ENCODE peak calls at places on chromosomes 7 and 10, in ten cellular contexts. X, C, A, J, S, R, I, T, N and L are unnamed samples.

GRCh38 chr10:103614511-103615158 is 121.1 kb downstream of the NEURL1 start:
- DNase-seq in X (peak), C (no peak), A (no peak), J (no peak), S (no peak), R (peak), I (no peak), T (no peak), N (no peak), L (no peak)

GRCh38 chr7:1815051-1815481 is 145.0 kb downstream of the ELFN1 start:
- DNase-seq in X (peak), C (no peak), A (no peak), J (no peak), S (no peak), R (peak), I (no peak), T (no peak), N (no peak), L (no peak)

GRCh38 chr7:101081432-101081831 is 3.8 kb upstream of the TRIM56 start:
- DNase-seq in X (no peak), C (no peak), A (no peak), J (no peak), S (no peak), R (no peak), I (peak), T (no peak), N (no peak), L (no peak)

GRCh38 chr7:45980973-45981372 is 59.9 kb upstream of the IGFBP3 start:
- DNase-seq in X (no peak), C (no peak), A (no peak), J (no peak), S (no peak), R (no peak), I (no peak), T (no peak), N (no peak), L (no peak)

GRCh38 chr7:30800785-30801252 is 29.6 kb downstream of the MINDY4 start:
- DNase-seq in X (peak), C (peak), A (peak), J (peak), S (peak), R (peak), I (peak), T (peak), N (peak), L (peak)

GRCh38 chr7:2018786-2019692 is 213.7 kb downstream of the MAD1L1 start:
- DNase-seq in X (peak), C (no peak), A (no peak), J (peak), S (no peak), R (peak), I (peak), T (no peak), N (no peak), L (no peak)

GRCh38 chr7:64180989-64181388 is 26.0 kb upstream of the ZNF735 start:
- DNase-seq in X (peak), C (no peak), A (no peak), J (peak), S (no peak), R (peak), I (no peak), T (no peak), N (no peak), L (peak)

GRCh38 chr7:25216837-25217236 is 11.4 kb downstream of the NPVF start:
- DNase-seq in X (peak), C (no peak), A (peak), J (peak), S (peak), R (peak), I (peak), T (peak), N (no peak), L (peak)

GRCh38 chr10:78028438-78029293 is 649 bp downstream of the POLR3A start:
- DNase-seq in X (peak), C (peak), A (no peak), J (no peak), S (no peak), R (no peak), I (peak), T (peak), N (no peak), L (no peak)

GRCh38 chr7:159215053-159215452 is 70.4 kb upstream of the VIPR2 start:
- DNase-seq in X (no peak), C (no peak), A (no peak), J (no peak), S (no peak), R (no peak), I (no peak), T (no peak), N (peak), L (no peak)

GRCh38 chr10:124186956-124187355 is 93.6 kb upstream of the CHST15 start:
- DNase-seq in X (no peak), C (no peak), A (no peak), J (no peak), S (no peak), R (no peak), I (no peak), T (no peak), N (peak), L (no peak)

GRCh38 chr10:124183617-124184016 is 90.2 kb upstream of the CHST15 start:
- DNase-seq in X (no peak), C (no peak), A (no peak), J (no peak), S (no peak), R (no peak), I (no peak), T (no peak), N (no peak), L (no peak)

GRCh38 chr10:124185074-124185473 is 91.7 kb upstream of the CHST15 start:
- DNase-seq in X (no peak), C (no peak), A (no peak), J (no peak), S (no peak), R (no peak), I (no peak), T (no peak), N (peak), L (no peak)

GRCh38 chr10:124182088-124182541 is 88.7 kb upstream of the CHST15 start:
- DNase-seq in X (no peak), C (no peak), A (no peak), J (no peak), S (no peak), R (no peak), I (no peak), T (no peak), N (peak), L (no peak)

GRCh38 chr10:124184208-124184820 is 90.9 kb upstream of the CHST15 start:
- DNase-seq in X (no peak), C (no peak), A (no peak), J (no peak), S (no peak), R (no peak), I (no peak), T (no peak), N (peak), L (no peak)
- TF ChIP-seq MAX in X (no peak), C (no peak), A (no peak), J (no peak), S (no peak), R (no peak), I (no peak), T (no peak), N (no peak), L (no peak)

GRCh38 chr7:154252046-154252445 is 199.8 kb downstream of the DPP6 start:
- DNase-seq in X (no peak), C (no peak), A (no peak), J (no peak), S (no peak), R (peak), I (no peak), T (no peak), N (no peak), L (no peak)

GRCh38 chr7:154253810-154254209 is 201.6 kb downstream of the DPP6 start:
- DNase-seq in X (no peak), C (no peak), A (no peak), J (no peak), S (no peak), R (no peak), I (no peak), T (no peak), N (no peak), L (no peak)

GRCh38 chr7:154259396-154259795 is 207.2 kb downstream of the DPP6 start:
- DNase-seq in X (no peak), C (no peak), A (no peak), J (no peak), S (no peak), R (no peak), I (no peak), T (no peak), N (no peak), L (no peak)

DNA sequence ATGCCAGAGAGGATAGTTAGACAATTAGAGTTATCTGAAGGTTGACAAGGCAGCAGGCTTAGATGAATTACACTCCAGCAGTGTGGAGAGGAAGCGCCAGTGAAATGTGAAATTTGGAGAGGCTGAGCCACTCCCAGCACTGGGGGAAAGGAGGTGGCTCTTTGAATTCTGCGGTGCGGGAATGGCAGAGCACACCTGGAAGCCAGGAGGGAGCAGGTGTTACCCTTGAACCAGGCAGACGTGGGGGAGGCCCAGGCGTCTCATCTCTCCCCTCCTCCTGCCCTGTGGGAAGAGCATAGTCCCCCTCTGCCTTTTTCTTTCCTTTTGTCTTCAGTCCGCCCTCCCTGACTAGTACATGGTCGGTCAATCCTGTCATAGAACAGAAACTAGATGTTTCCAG is 203.1 kb downstream of the DPP6 start:
- DNase-seq in X (no peak), C (no peak), A (no peak), J (peak), S (no peak), R (no peak), I (no peak), T (no peak), N (no peak), L (no peak)
- TF ChIP-seq MAX in X (no peak), C (no peak), A (no peak), J (no peak), S (no peak), R (no peak), I (no peak), T (no peak), N (no peak), L (no peak)

GRCh38 chr10:60281792-60282353 is 107.8 kb downstream of the ANK3 start:
- DNase-seq in X (no peak), C (no peak), A (no peak), J (peak), S (no peak), R (no peak), I (peak), T (no peak), N (no peak), L (no peak)
- TF ChIP-seq MAX in X (no peak), C (no peak), A (no peak), J (no peak), S (no peak), R (no peak), I (no peak), T (no peak), N (no peak), L (no peak)

GRCh38 chr10:75904499-75905283 is 473.3 kb downstream of the LRMDA start:
- DNase-seq in X (no peak), C (no peak), A (no peak), J (peak), S (no peak), R (no peak), I (no peak), T (no peak), N (no peak), L (no peak)
- TF ChIP-seq MAX in X (no peak), C (no peak), A (no peak), J (no peak), S (no peak), R (no peak), I (no peak), T (no peak), N (no peak), L (no peak)

DNA sequence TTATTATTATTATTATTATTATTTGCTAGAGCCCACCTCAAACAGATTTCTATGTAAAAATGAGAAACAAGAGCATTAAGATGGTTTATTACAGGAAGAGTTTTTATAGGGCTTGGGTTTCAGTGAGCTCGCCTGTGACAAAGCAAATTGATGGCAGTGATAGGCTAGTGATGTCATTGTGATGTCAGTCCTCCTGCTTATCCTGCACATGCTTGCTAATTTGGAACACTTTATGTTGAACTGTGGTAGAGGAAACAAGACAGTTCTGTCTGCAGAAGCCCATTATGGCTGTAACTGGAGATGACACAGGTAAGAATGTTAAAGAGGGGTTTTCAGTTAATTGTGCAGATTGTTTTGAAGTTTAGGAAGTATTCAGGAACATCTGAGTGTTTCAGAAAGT is 68.3 kb downstream of the CREM start:
- DNase-seq in X (peak), C (no peak), A (no peak), J (peak), S (peak), R (peak), I (peak), T (no peak), N (no peak), L (peak)
- TF ChIP-seq MAX in X (no peak), C (no peak), A (no peak), J (no peak), S (no peak), R (no peak), I (no peak), T (no peak), N (no peak), L (no peak)

GRCh38 chr10:59991117-59991516 is 84.8 kb upstream of the CCDC6 start:
- DNase-seq in X (no peak), C (no peak), A (no peak), J (no peak), S (no peak), R (no peak), I (no peak), T (no peak), N (no peak), L (no peak)

GRCh38 chr10:59995862-59996261 is 89.5 kb upstream of the CCDC6 start:
- DNase-seq in X (no peak), C (no peak), A (no peak), J (no peak), S (no peak), R (no peak), I (no peak), T (no peak), N (no peak), L (no peak)

GRCh38 chr10:59993931-59994330 is 87.6 kb upstream of the CCDC6 start:
- DNase-seq in X (no peak), C (no peak), A (no peak), J (no peak), S (no peak), R (no peak), I (no peak), T (no peak), N (no peak), L (peak)

DNA sequence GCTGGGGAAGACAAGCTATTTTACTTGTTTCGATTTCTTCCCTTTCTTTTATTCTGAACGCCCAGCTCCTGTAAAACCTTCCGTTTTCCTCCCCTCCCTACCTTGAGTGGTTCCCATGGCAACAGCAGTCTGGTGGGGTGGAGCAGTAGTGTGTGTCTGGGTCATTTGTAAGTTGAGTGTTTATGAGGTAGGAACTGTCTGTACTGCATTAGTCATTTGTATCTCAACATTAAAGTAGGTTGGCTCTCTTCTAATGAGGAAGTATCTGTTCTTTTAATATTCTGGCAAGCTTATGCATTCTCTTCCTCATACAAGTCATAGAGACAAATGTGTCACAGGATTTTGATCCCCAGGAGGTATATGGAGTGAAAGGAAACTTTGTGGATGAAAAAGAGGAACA is 85.3 kb upstream of the CCDC6 start:
- DNase-seq in X (peak), C (peak), A (no peak), J (no peak), S (peak), R (no peak), I (peak), T (no peak), N (peak), L (peak)
- TF ChIP-seq MAX in X (no peak), C (no peak), A (no peak), J (no peak), S (no peak), R (no peak), I (no peak), T (no peak), N (no peak), L (no peak)

GRCh38 chr10:24519950-24520349 is 203.7 kb downstream of the ARHGAP21 start:
- DNase-seq in X (no peak), C (peak), A (no peak), J (no peak), S (no peak), R (no peak), I (no peak), T (no peak), N (peak), L (no peak)

GRCh38 chr10:24515481-24515880 is 208.2 kb downstream of the ARHGAP21 start:
- DNase-seq in X (no peak), C (no peak), A (no peak), J (no peak), S (no peak), R (no peak), I (no peak), T (no peak), N (no peak), L (no peak)

GRCh38 chr10:24518981-24519597 is 204.6 kb downstream of the ARHGAP21 start:
- DNase-seq in X (peak), C (peak), A (no peak), J (peak), S (peak), R (peak), I (peak), T (peak), N (peak), L (peak)

GRCh38 chr10:24513155-24513554 is 210.5 kb downstream of the ARHGAP21 start:
- DNase-seq in X (peak), C (peak), A (no peak), J (no peak), S (no peak), R (no peak), I (no peak), T (no peak), N (peak), L (no peak)

DNA sequence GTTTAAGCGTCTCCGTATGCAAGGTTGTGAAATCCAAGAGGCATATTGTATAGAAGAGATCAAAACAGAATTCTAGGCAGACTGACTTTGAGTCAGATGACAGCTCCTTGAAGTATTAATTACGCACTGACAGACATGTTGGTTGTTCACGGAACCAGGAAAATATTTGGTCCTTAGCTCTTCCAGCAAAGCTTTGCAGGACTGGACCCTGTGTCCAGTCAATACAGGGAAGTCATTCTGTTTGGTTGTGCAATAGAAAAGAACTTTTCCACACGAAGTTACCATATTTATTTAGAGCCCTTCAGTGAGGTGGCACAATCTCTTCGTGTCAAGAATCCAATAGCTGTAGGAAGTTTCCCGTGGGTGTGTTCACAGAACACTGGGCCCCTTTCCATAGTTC is 205.3 kb downstream of the ARHGAP21 start:
- DNase-seq in X (no peak), C (no peak), A (no peak), J (no peak), S (no peak), R (no peak), I (no peak), T (peak), N (no peak), L (no peak)
- TF ChIP-seq MAX in X (no peak), C (no peak), A (no peak), J (no peak), S (no peak), R (no peak), I (no peak), T (no peak), N (no peak), L (no peak)

DNA sequence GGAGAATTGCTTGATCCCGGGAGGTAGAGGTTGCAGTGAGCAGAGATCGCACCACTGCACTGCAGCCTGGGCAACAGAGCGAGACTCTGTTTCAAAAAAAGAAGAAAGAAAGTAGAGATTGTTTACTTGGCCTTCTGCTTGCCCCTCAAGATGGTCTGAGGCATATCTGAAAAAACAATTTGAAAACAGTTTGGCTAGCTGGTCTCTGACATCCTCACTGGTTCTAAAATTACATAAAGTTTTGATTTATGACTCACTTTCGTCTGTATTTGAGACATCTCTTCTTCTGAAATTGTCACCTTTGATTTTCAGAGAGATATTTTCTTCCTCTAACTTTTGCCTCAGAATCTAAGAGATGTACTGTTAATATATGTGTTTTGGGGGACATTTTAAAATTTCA is 49.6 kb upstream of the HELLS start:
- DNase-seq in X (no peak), C (no peak), A (peak), J (no peak), S (no peak), R (no peak), I (peak), T (no peak), N (no peak), L (no peak)
- TF ChIP-seq MAX in X (no peak), C (no peak), A (no peak), J (no peak), S (no peak), R (no peak), I (no peak), T (no peak), N (no peak), L (no peak)

GRCh38 chr10:11358923-11359560 is 252.4 kb downstream of the USP6NL start:
- DNase-seq in X (no peak), C (no peak), A (no peak), J (no peak), S (no peak), R (no peak), I (no peak), T (no peak), N (no peak), L (no peak)

GRCh38 chr10:11367505-11367904 is 243.9 kb downstream of the USP6NL start:
- DNase-seq in X (no peak), C (no peak), A (no peak), J (no peak), S (no peak), R (no peak), I (no peak), T (no peak), N (no peak), L (no peak)

GRCh38 chr10:11363497-11363896 is 248.0 kb downstream of the USP6NL start:
- DNase-seq in X (no peak), C (no peak), A (no peak), J (no peak), S (no peak), R (no peak), I (no peak), T (no peak), N (no peak), L (no peak)

GRCh38 chr10:11359849-11360248 is 251.6 kb downstream of the USP6NL start:
- DNase-seq in X (no peak), C (no peak), A (no peak), J (no peak), S (no peak), R (no peak), I (no peak), T (no peak), N (no peak), L (no peak)

DNA sequence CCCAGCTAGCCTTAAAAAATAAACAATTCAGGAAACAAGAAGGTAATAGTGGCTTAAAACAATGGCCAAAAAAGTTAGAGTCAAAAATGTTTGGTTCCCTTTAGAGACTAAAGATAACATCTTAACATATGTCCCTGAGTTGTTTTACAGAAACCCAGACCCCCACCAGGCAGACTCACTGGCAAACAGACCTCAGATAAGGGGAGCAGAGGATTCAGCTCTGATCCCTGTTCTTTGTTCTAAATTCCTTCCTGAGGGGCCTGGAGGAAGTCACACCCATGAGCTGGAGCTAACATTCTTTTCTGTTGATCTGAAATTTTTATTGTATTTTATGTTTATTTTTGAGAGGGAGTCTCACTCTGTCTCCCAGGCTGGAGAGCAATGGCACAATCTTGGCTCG is 247.2 kb downstream of the USP6NL start:
- DNase-seq in X (no peak), C (no peak), A (no peak), J (peak), S (no peak), R (no peak), I (no peak), T (no peak), N (no peak), L (no peak)
- TF ChIP-seq MAX in X (no peak), C (no peak), A (no peak), J (no peak), S (no peak), R (no peak), I (no peak), T (no peak), N (no peak), L (no peak)